ENCODE peak calls at places on chromosomes 2 and 18, in nine cellular contexts. P, I, N, O, Q, D, S, T and G are unnamed samples.

GRCh38 chr2:181106789-181107418 is 126.5 kb downstream of the UBE2E3 start:
- DNase-seq in P (peak), I (peak), N (no peak), O (peak), Q (no peak), D (no peak), S (peak), T (no peak), G (no peak)

GRCh38 chr2:10647451-10647850 is 42.3 kb downstream of the NOL10 start:
- DNase-seq in P (no peak), I (no peak), N (no peak), O (no peak), Q (no peak), D (no peak), S (no peak), T (no peak), G (no peak)

GRCh38 chr2:27204566-27204965 is 7.3 kb upstream of the ATRAID start:
- DNase-seq in P (no peak), I (no peak), N (no peak), O (no peak), Q (no peak), D (no peak), S (no peak), T (no peak), G (no peak)

GRCh38 chr2:215917953-215918620 is 95.3 kb downstream of the MREG start:
- DNase-seq in P (no peak), I (peak), N (no peak), O (peak), Q (no peak), D (no peak), S (peak), T (no peak), G (no peak)

GRCh38 chr2:45808294-45808693 is 156.8 kb downstream of the PRKCE start:
- DNase-seq in P (no peak), I (no peak), N (no peak), O (no peak), Q (no peak), D (no peak), S (no peak), T (no peak), G (no peak)

GRCh38 chr18:10045296-10045891 is 131.6 kb downstream of the VAPA start:
- DNase-seq in P (no peak), I (no peak), N (no peak), O (no peak), Q (no peak), D (no peak), S (no peak), T (no peak), G (no peak)

GRCh38 chr2:112290638-112291037 is 15.2 kb downstream of the ZC3H6 start:
- DNase-seq in P (no peak), I (no peak), N (no peak), O (no peak), Q (no peak), D (no peak), S (no peak), T (no peak), G (no peak)

GRCh38 chr2:169363570-169364150 is 1.3 kb upstream of the LRP2 start:
- DNase-seq in P (no peak), I (peak), N (no peak), O (peak), Q (peak), D (peak), S (no peak), T (no peak), G (peak)

GRCh38 chr2:176114120-176114929 is 2.3 kb upstream of the HOXD10 start:
- DNase-seq in P (no peak), I (no peak), N (no peak), O (no peak), Q (no peak), D (no peak), S (no peak), T (no peak), G (no peak)

GRCh38 chr18:73462092-73462491 is 594.3 kb upstream of the NETO1 start:
- DNase-seq in P (no peak), I (no peak), N (no peak), O (no peak), Q (peak), D (no peak), S (no peak), T (no peak), G (no peak)

GRCh38 chr2:175432021-175432420 is 250.5 kb upstream of the ATP5MC3 start:
- DNase-seq in P (no peak), I (no peak), N (no peak), O (no peak), Q (no peak), D (peak), S (no peak), T (no peak), G (no peak)